ENCODE peak calls at places on chromosomes 4 and X, in nine cellular contexts. One of them, this sample, is unnamed. For H3K4me1, the result is how much of the 10 kb centered on the place peaks cover.

GRCh38 chrX:49129427-49129826 is 5.9 kb upstream of the GPKOW start:
- DNase-seq in fibroblast of lung: no peak
- DNase-seq in kidney: no peak
- DNase-seq in iPS DF 6.9: no peak
- DNase-seq in neuronal stem cell: no peak
- DNase-seq in NT2/D1: no peak
- DNase-seq in endothelial cell of umbilical vein: no peak
- DNase-seq in esophagus squamous epithelium: no peak
- DNase-seq in stomach: no peak
- DNase-seq in this sample: no peak

GRCh38 chr4:77001907-77002306 is 52.4 kb downstream of the SEPTIN11 start:
- DNase-seq in endothelial cell of umbilical vein: peak
- DNase-seq in kidney: no peak
- DNase-seq in iPS DF 6.9: no peak
- DNase-seq in esophagus squamous epithelium: no peak
- DNase-seq in neuronal stem cell: peak
- DNase-seq in stomach: no peak
- DNase-seq in fibroblast of lung: peak
- DNase-seq in NT2/D1: peak
- DNase-seq in this sample: no peak

GRCh38 chrX:73562458-73562857 is 539 bp upstream of the CHIC1 start:
- DNase-seq in iPS DF 6.9: no peak
- DNase-seq in endothelial cell of umbilical vein: no peak
- DNase-seq in stomach: no peak
- DNase-seq in neuronal stem cell: no peak
- DNase-seq in NT2/D1: no peak
- DNase-seq in fibroblast of lung: peak
- DNase-seq in esophagus squamous epithelium: no peak
- DNase-seq in kidney: no peak
- DNase-seq in this sample: no peak

GRCh38 chrX:7088968-7089615 is 58.4 kb upstream of the STS start:
- DNase-seq in NT2/D1: no peak
- DNase-seq in stomach: no peak
- DNase-seq in kidney: no peak
- DNase-seq in endothelial cell of umbilical vein: no peak
- DNase-seq in esophagus squamous epithelium: no peak
- DNase-seq in fibroblast of lung: no peak
- DNase-seq in neuronal stem cell: no peak
- DNase-seq in iPS DF 6.9: no peak
- DNase-seq in this sample: no peak

GRCh38 chr4:124903995-124904722 is 191.6 kb upstream of the ANKRD50 start:
- DNase-seq in esophagus squamous epithelium: no peak
- DNase-seq in kidney: no peak
- DNase-seq in stomach: peak
- DNase-seq in NT2/D1: no peak
- DNase-seq in neuronal stem cell: no peak
- DNase-seq in endothelial cell of umbilical vein: peak
- DNase-seq in iPS DF 6.9: no peak
- DNase-seq in fibroblast of lung: peak
- DNase-seq in this sample: no peak

GRCh38 chrX:119375561-119375960 is 23.6 kb upstream of the SLC25A43 start:
- DNase-seq in neuronal stem cell: no peak
- DNase-seq in NT2/D1: no peak
- DNase-seq in endothelial cell of umbilical vein: no peak
- DNase-seq in esophagus squamous epithelium: no peak
- DNase-seq in fibroblast of lung: no peak
- DNase-seq in stomach: no peak
- DNase-seq in kidney: no peak
- DNase-seq in iPS DF 6.9: no peak
- DNase-seq in this sample: no peak

GRCh38 chr4:124290678-124291077 is 421.9 kb downstream of the ANKRD50 start:
- DNase-seq in stomach: no peak
- DNase-seq in endothelial cell of umbilical vein: no peak
- DNase-seq in esophagus squamous epithelium: no peak
- DNase-seq in iPS DF 6.9: no peak
- DNase-seq in kidney: no peak
- DNase-seq in fibroblast of lung: no peak
- DNase-seq in neuronal stem cell: no peak
- DNase-seq in NT2/D1: no peak
- DNase-seq in this sample: no peak

GRCh38 chrX:71215335-71215912 is 7.6 kb upstream of the GJB1 start:
- DNase-seq in esophagus squamous epithelium: no peak
- DNase-seq in kidney: peak
- DNase-seq in iPS DF 6.9: no peak
- DNase-seq in stomach: peak
- DNase-seq in fibroblast of lung: no peak
- DNase-seq in NT2/D1: no peak
- DNase-seq in endothelial cell of umbilical vein: no peak
- DNase-seq in neuronal stem cell: no peak
- DNase-seq in this sample: no peak

GRCh38 chr4:627347-627746 is 2.0 kb downstream of the PDE6B start:
- DNase-seq in kidney: no peak
- DNase-seq in endothelial cell of umbilical vein: no peak
- DNase-seq in stomach: no peak
- DNase-seq in NT2/D1: no peak
- DNase-seq in neuronal stem cell: no peak
- DNase-seq in iPS DF 6.9: no peak
- DNase-seq in esophagus squamous epithelium: no peak
- DNase-seq in fibroblast of lung: no peak
- DNase-seq in this sample: no peak

GRCh38 chr4:628346-628745 is 3.0 kb downstream of the PDE6B start:
- DNase-seq in endothelial cell of umbilical vein: no peak
- DNase-seq in esophagus squamous epithelium: no peak
- DNase-seq in NT2/D1: no peak
- DNase-seq in fibroblast of lung: no peak
- DNase-seq in kidney: no peak
- DNase-seq in neuronal stem cell: no peak
- DNase-seq in iPS DF 6.9: no peak
- DNase-seq in stomach: no peak
- DNase-seq in this sample: no peak

GRCh38 chr4:626201-627091 is 1.1 kb downstream of the PDE6B start:
- DNase-seq in NT2/D1: no peak
- DNase-seq in endothelial cell of umbilical vein: no peak
- DNase-seq in esophagus squamous epithelium: no peak
- DNase-seq in neuronal stem cell: no peak
- DNase-seq in iPS DF 6.9: no peak
- DNase-seq in kidney: no peak
- DNase-seq in stomach: no peak
- DNase-seq in fibroblast of lung: no peak
- DNase-seq in this sample: no peak

GRCh38 chr4:628821-629635 is 3.7 kb downstream of the PDE6B start:
- DNase-seq in kidney: peak
- DNase-seq in fibroblast of lung: no peak
- DNase-seq in stomach: no peak
- DNase-seq in endothelial cell of umbilical vein: no peak
- DNase-seq in neuronal stem cell: no peak
- DNase-seq in iPS DF 6.9: no peak
- DNase-seq in esophagus squamous epithelium: no peak
- DNase-seq in NT2/D1: no peak
- DNase-seq in this sample: no peak

GRCh38 chr4:627751-628150 is 2.4 kb downstream of the PDE6B start:
- DNase-seq in fibroblast of lung: no peak
- DNase-seq in kidney: no peak
- DNase-seq in endothelial cell of umbilical vein: no peak
- DNase-seq in esophagus squamous epithelium: no peak
- DNase-seq in iPS DF 6.9: no peak
- DNase-seq in neuronal stem cell: no peak
- DNase-seq in stomach: no peak
- DNase-seq in NT2/D1: no peak
- DNase-seq in this sample: no peak
- H3K4me1 ChIP-seq in fibroblast of lung: under half
- H3K4me1 ChIP-seq in kidney: under half
- H3K4me1 ChIP-seq in endothelial cell of umbilical vein: under half
- H3K4me1 ChIP-seq in esophagus squamous epithelium: under half
- H3K4me1 ChIP-seq in iPS DF 6.9: under half
- H3K4me1 ChIP-seq in neuronal stem cell: under half
- H3K4me1 ChIP-seq in stomach: under half
- H3K4me1 ChIP-seq in NT2/D1: under half
- H3K4me1 ChIP-seq in this sample: under half

DNA sequence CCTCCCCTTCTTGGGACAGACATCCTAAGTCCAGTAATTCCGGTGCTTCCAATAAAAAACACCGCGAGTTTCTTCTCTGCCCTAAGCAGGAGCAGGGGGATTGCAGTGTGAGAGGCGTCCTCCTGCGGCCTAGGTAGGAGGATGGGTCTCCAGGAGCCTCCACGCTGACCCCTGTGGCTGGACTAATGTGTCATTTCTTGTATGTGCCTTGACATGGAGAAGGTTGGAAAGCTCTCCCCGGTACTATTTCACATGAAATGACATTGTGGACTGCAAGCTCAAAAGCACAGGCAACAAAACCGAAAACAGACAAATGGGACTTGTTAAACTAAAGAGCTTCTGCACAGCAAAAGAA is 66.6 kb upstream of the ENPP6 start:
- DNase-seq in iPS DF 6.9: no peak
- DNase-seq in NT2/D1: no peak
- DNase-seq in endothelial cell of umbilical vein: no peak
- DNase-seq in stomach: no peak
- DNase-seq in kidney: no peak
- DNase-seq in fibroblast of lung: no peak
- DNase-seq in neuronal stem cell: no peak
- DNase-seq in esophagus squamous epithelium: no peak
- DNase-seq in this sample: no peak
- H3K4me1 ChIP-seq in iPS DF 6.9: under half
- H3K4me1 ChIP-seq in NT2/D1: under half
- H3K4me1 ChIP-seq in endothelial cell of umbilical vein: under half
- H3K4me1 ChIP-seq in stomach: under half
- H3K4me1 ChIP-seq in kidney: under half
- H3K4me1 ChIP-seq in fibroblast of lung: under half
- H3K4me1 ChIP-seq in neuronal stem cell: under half
- H3K4me1 ChIP-seq in esophagus squamous epithelium: under half
- H3K4me1 ChIP-seq in this sample: under half

DNA sequence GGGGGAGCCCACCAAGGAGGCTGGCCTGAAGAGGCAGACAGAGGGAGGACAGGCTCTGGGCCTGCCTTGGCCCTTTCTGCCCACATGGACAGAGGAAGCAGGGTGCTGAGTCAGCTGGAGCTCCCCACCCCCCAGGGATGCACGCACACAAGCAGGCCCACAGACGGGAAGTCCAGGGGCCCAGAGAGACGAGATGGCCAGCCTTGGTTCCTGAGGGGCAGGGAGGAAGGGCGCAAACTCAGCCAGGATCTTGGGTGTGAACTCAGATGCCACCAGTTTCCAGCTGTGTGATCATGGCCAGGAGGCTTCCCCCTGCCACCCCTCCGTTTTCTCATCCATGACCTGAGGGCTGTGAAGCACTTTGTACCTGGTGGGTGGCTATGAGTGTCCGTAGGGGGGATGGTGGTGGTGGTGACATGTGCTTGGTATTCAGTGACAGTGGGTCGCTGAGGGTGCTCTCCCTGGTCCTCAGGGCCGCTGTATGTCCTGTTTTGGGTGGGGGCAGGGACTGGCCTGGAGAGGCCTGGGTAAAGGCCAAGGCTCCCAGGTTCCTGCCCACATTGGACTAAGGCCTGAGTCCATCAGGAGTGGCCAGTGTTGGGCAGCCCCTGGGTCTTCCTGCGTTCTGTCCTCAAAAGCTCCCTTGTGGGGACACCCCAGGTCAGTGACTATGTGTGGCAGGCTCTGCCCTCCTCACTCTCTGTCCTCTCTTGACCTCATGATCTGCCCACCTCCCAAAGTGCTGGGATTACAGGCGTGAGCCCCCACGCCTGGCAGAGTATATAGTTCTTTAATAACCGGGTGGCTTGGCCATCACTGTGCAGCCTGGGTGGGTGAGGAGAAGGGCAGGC is 2.0 kb downstream of the SH3BP2 start:
- DNase-seq in stomach: peak
- DNase-seq in iPS DF 6.9: no peak
- DNase-seq in neuronal stem cell: no peak
- DNase-seq in endothelial cell of umbilical vein: peak
- DNase-seq in NT2/D1: no peak
- DNase-seq in fibroblast of lung: peak
- DNase-seq in kidney: peak
- DNase-seq in esophagus squamous epithelium: no peak
- DNase-seq in this sample: peak
- H3K4me1 ChIP-seq in stomach: half or more
- H3K4me1 ChIP-seq in iPS DF 6.9: under half
- H3K4me1 ChIP-seq in neuronal stem cell: under half
- H3K4me1 ChIP-seq in endothelial cell of umbilical vein: half or more
- H3K4me1 ChIP-seq in NT2/D1: under half
- H3K4me1 ChIP-seq in fibroblast of lung: under half
- H3K4me1 ChIP-seq in kidney: half or more
- H3K4me1 ChIP-seq in esophagus squamous epithelium: half or more
- H3K4me1 ChIP-seq in this sample: half or more

GRCh38 chrX:84467898-84468297 is 34.4 kb downstream of the HDX start:
- DNase-seq in endothelial cell of umbilical vein: no peak
- DNase-seq in esophagus squamous epithelium: no peak
- DNase-seq in NT2/D1: no peak
- DNase-seq in fibroblast of lung: no peak
- DNase-seq in neuronal stem cell: no peak
- DNase-seq in kidney: no peak
- DNase-seq in iPS DF 6.9: no peak
- DNase-seq in stomach: no peak
- DNase-seq in this sample: no peak
- H3K4me1 ChIP-seq in endothelial cell of umbilical vein: under half
- H3K4me1 ChIP-seq in esophagus squamous epithelium: under half
- H3K4me1 ChIP-seq in NT2/D1: under half
- H3K4me1 ChIP-seq in fibroblast of lung: under half
- H3K4me1 ChIP-seq in neuronal stem cell: under half
- H3K4me1 ChIP-seq in kidney: under half
- H3K4me1 ChIP-seq in iPS DF 6.9: under half
- H3K4me1 ChIP-seq in stomach: under half
- H3K4me1 ChIP-seq in this sample: under half

DNA sequence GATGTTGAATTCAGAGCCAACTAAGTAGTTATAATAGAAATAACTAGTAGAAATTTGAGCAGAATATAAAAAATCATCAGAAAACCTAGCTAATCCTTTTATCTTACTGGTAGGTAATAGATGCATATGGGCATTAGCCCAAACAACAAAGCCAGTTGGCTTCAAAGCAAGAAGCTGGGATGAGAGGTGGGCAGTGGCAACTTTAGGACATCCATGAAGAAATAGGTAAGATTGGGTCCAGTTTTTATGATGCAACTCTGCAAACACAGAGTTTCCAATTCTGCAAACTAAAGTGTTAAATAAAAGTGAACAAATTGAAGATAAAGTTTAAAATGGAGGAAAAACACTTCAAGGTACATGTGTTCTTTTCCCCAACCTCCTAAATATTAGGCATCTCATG is 5.1 kb downstream of the PGRMC2 start:
- DNase-seq in iPS DF 6.9: no peak
- DNase-seq in endothelial cell of umbilical vein: no peak
- DNase-seq in kidney: no peak
- DNase-seq in neuronal stem cell: no peak
- DNase-seq in esophagus squamous epithelium: no peak
- DNase-seq in stomach: no peak
- DNase-seq in fibroblast of lung: no peak
- DNase-seq in NT2/D1: no peak
- DNase-seq in this sample: no peak
- H3K4me1 ChIP-seq in iPS DF 6.9: under half
- H3K4me1 ChIP-seq in endothelial cell of umbilical vein: under half
- H3K4me1 ChIP-seq in kidney: under half
- H3K4me1 ChIP-seq in neuronal stem cell: under half
- H3K4me1 ChIP-seq in esophagus squamous epithelium: under half
- H3K4me1 ChIP-seq in stomach: under half
- H3K4me1 ChIP-seq in fibroblast of lung: under half
- H3K4me1 ChIP-seq in NT2/D1: under half
- H3K4me1 ChIP-seq in this sample: under half